ENCODE peak calls at places on chromosomes 3 and 15, in five cellular contexts. One of them, this sample, is unnamed.

GRCh38 chr15:62544446-62544845 is 379.4 kb upstream of the C2CD4B start:
- DNase-seq in heart right ventricle: no peak
- DNase-seq in AG09309: no peak
- DNase-seq in HepG2: no peak
- DNase-seq in Caco-2: no peak
- DNase-seq in this sample: no peak

GRCh38 chr15:37017031-37017625 is 83.2 kb downstream of the MEIS2 start:
- DNase-seq in heart right ventricle: no peak
- DNase-seq in AG09309: no peak
- DNase-seq in HepG2: no peak
- DNase-seq in Caco-2: no peak
- DNase-seq in this sample: no peak

GRCh38 chr3:165170236-165170635 is 25.9 kb downstream of the SLITRK3 start:
- DNase-seq in heart right ventricle: no peak
- DNase-seq in AG09309: no peak
- DNase-seq in HepG2: no peak
- DNase-seq in Caco-2: no peak
- DNase-seq in this sample: no peak

GRCh38 chr3:21665444-21665843 is 85.6 kb downstream of the ZNF385D start:
- DNase-seq in heart right ventricle: no peak
- DNase-seq in AG09309: no peak
- DNase-seq in HepG2: no peak
- DNase-seq in Caco-2: no peak
- DNase-seq in this sample: peak

GRCh38 chr3:11199902-11200678 is 45.8 kb downstream of the HRH1 start:
- DNase-seq in heart right ventricle: no peak
- DNase-seq in AG09309: no peak
- DNase-seq in HepG2: no peak
- DNase-seq in Caco-2: no peak
- DNase-seq in this sample: no peak

GRCh38 chr3:81643721-81644120 is 117.7 kb downstream of the GBE1 start:
- DNase-seq in heart right ventricle: no peak
- DNase-seq in AG09309: peak
- DNase-seq in HepG2: peak
- DNase-seq in Caco-2: peak
- DNase-seq in this sample: no peak

GRCh38 chr3:159322322-159322939 is 520.6 kb downstream of the MFSD1 start:
- DNase-seq in heart right ventricle: peak
- DNase-seq in AG09309: peak
- DNase-seq in HepG2: peak
- DNase-seq in Caco-2: no peak
- DNase-seq in this sample: no peak

GRCh38 chr3:55327131-55327920 is 159.8 kb downstream of the WNT5A start:
- DNase-seq in heart right ventricle: no peak
- DNase-seq in AG09309: peak
- DNase-seq in HepG2: no peak
- DNase-seq in Caco-2: no peak
- DNase-seq in this sample: peak

GRCh38 chr3:81728766-81729544 is 32.5 kb downstream of the GBE1 start:
- DNase-seq in heart right ventricle: no peak
- DNase-seq in AG09309: no peak
- DNase-seq in HepG2: no peak
- DNase-seq in Caco-2: no peak
- DNase-seq in this sample: no peak

DNA sequence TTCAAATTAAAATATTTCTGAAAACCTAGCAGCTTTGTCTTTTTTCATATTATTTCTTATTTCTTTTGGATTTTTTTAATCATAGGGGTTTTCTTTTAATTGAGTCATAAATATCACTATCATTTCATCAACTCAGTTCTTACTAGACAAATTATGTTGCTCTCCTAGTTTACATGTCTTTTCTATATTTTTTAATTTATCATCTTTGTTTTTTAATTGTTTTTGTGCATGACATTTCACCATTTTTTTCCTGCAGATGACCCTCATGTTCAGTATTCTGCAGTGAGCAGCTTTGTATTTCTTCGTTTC is 89.9 kb downstream of the RASA2 start:
- DNase-seq in heart right ventricle: no peak
- DNase-seq in AG09309: no peak
- DNase-seq in HepG2: no peak
- DNase-seq in Caco-2: no peak
- DNase-seq in this sample: no peak
- TF ChIP-seq CTCF in heart right ventricle: no peak
- TF ChIP-seq CTCF in AG09309: no peak
- TF ChIP-seq CTCF in HepG2: no peak
- TF ChIP-seq CTCF in Caco-2: no peak
- TF ChIP-seq CTCF in this sample: no peak

DNA sequence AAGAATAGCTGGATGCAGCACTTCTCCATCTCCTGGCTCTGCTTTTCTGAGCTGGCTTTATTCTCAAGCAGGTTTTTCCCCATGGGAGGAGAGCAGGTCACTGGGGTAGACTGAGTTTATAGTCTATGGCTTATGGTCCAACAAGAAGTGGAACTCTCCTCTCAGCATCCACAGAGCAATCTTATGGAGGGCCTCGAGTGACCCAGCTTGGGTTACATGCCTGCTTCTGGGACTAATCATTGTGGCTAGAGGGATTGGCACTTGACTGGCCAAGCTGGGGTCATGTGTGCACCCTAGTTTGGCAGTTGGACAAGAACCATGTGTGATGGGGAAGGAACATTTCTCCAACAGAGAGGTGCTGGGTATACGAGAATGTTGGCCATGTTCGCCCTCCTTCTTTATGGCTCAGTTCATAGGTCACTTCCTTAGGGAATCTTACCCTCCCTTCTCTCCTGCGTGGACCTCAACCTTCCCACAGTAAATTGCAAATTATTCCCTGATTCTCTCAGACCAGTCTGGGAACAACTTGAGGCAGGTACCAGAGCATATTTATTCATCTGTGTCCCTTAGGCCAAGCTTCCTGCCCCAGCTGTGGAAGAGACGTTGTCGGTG is 8.9 kb upstream of the CAMK1 start:
- DNase-seq in heart right ventricle: no peak
- DNase-seq in AG09309: no peak
- DNase-seq in HepG2: no peak
- DNase-seq in Caco-2: no peak
- DNase-seq in this sample: no peak
- H3K4me3 ChIP-seq in heart right ventricle: no peak
- H3K4me3 ChIP-seq in AG09309: no peak
- H3K4me3 ChIP-seq in HepG2: no peak
- H3K4me3 ChIP-seq in Caco-2: no peak
- H3K4me3 ChIP-seq in this sample: no peak

DNA sequence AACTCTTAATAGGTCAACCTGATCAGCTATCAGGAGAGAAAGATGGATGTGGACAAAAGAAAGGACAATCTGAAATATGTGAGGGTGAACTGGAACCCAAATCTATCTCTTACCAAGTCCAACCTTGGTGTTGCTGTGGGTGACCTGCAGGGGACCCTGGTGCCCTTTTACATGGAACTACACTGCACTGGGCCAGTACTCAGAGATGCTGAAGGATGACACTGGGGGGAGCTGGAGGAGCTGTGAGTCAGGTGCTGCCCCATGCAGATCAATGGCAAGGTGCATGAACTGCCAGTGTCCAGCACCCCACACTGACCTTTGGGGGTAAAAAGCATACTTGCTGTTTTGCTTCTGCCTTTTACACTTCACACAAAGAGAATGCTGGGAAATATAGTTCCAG is 55.6 kb upstream of the TBC1D5 start:
- DNase-seq in heart right ventricle: no peak
- DNase-seq in AG09309: no peak
- DNase-seq in HepG2: peak
- DNase-seq in Caco-2: peak
- DNase-seq in this sample: no peak
- TF ChIP-seq CTCF in heart right ventricle: no peak
- TF ChIP-seq CTCF in AG09309: no peak
- TF ChIP-seq CTCF in HepG2: no peak
- TF ChIP-seq CTCF in Caco-2: peak
- TF ChIP-seq CTCF in this sample: no peak

DNA sequence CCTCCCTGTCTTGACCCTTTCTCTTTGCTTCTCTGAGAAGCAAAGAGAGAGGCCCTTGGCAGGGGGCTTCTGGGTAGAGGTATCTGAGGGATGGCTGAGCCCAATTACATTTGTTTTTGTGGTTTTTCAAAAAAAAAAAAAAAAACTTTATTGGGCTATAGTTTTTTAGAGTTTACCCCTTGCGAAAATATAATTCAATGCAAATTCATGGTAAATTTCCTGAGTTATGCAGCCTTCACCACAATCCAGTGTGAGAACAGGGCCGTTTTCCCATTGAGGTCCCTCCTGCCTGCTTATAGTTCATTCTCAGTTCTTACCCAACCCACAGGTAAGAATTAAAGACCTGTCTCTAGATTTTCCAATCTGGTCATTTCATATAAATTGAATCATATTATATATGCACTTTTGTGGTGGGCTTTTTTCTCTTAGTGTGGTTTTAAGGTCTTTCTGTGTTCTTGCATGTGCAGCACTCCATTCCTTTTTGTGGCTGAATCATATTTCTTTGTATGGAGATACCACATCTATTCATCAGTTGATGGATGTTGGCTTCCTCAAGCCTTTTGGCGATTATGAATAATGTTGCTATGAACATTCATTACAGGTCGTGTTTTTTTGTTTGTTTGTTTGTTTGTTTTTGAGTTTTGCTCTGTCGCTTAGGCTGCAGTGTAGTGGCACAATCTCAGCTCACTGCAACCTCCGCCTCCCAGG is 2.7 kb downstream of the MCM2 start:
- DNase-seq in heart right ventricle: no peak
- DNase-seq in AG09309: no peak
- DNase-seq in HepG2: no peak
- DNase-seq in Caco-2: no peak
- DNase-seq in this sample: no peak
- H3K4me3 ChIP-seq in heart right ventricle: no peak
- H3K4me3 ChIP-seq in AG09309: no peak
- H3K4me3 ChIP-seq in HepG2: no peak
- H3K4me3 ChIP-seq in Caco-2: no peak
- H3K4me3 ChIP-seq in this sample: no peak

GRCh38 chr3:174439621-174440349 is 419.3 kb upstream of the NAALADL2 start:
- DNase-seq in heart right ventricle: no peak
- DNase-seq in AG09309: peak
- DNase-seq in HepG2: peak
- DNase-seq in Caco-2: peak
- DNase-seq in this sample: peak

GRCh38 chr3:174442317-174442682 is 416.8 kb upstream of the NAALADL2 start:
- DNase-seq in heart right ventricle: no peak
- DNase-seq in AG09309: no peak
- DNase-seq in HepG2: no peak
- DNase-seq in Caco-2: no peak
- DNase-seq in this sample: peak

GRCh38 chr3:174440350-174440716 is 418.8 kb upstream of the NAALADL2 start:
- DNase-seq in heart right ventricle: no peak
- DNase-seq in AG09309: peak
- DNase-seq in HepG2: no peak
- DNase-seq in Caco-2: no peak
- DNase-seq in this sample: peak

GRCh38 chr3:174441588-174442316 is 417.4 kb upstream of the NAALADL2 start:
- DNase-seq in heart right ventricle: no peak
- DNase-seq in AG09309: peak
- DNase-seq in HepG2: no peak
- DNase-seq in Caco-2: no peak
- DNase-seq in this sample: peak

GRCh38 chr3:174440741-174441587 is 418.2 kb upstream of the NAALADL2 start:
- DNase-seq in heart right ventricle: peak
- DNase-seq in AG09309: peak
- DNase-seq in HepG2: peak
- DNase-seq in Caco-2: peak
- DNase-seq in this sample: peak
- TF ChIP-seq CTCF in heart right ventricle: no peak
- TF ChIP-seq CTCF in AG09309: no peak
- TF ChIP-seq CTCF in HepG2: no peak
- TF ChIP-seq CTCF in Caco-2: peak
- TF ChIP-seq CTCF in this sample: no peak

DNA sequence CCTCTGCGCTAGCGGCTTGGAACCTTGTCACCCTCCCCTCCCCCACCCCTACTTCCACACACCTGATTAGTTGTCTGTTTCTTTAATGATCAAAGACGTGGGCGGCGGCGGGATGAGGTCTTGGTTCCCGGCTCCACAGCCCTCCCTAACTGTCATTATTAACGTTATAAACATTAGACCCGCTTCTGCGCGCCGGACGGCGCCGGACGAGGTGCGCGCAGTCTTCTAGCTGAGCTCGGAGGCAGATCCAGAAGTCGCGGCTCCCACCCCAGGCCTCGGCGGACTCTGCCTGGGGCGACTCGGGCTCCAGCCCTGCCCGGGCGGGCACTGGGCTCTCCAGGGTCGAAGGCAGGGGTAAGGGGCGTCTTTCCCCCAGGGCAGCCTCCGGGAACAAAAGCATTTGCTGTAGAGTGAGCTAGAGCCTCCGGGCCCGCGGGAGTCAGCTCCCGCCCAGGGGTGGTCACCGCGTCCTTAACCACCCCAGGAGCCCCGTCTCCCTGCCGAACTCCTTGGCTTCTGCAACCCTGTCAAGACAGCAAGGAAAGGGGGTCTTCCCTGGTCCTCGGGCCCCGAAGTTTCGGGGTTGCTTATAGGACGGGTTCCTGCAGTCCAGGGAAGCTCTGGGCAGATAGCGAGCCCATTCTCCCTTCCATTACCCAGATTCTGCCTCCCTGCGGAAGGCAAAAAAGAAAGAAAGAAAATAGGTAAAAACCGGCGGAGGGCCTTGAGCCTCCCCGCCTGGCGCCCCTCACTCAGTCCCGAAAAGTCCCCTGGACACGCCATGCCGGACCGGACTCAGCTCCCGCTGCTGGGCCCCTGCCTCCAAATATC is 2.2 kb upstream of the ISLR2 start:
- DNase-seq in heart right ventricle: peak
- DNase-seq in AG09309: no peak
- DNase-seq in HepG2: no peak
- DNase-seq in Caco-2: no peak
- DNase-seq in this sample: no peak
- H3K4me3 ChIP-seq in heart right ventricle: peak
- H3K4me3 ChIP-seq in AG09309: peak
- H3K4me3 ChIP-seq in HepG2: no peak
- H3K4me3 ChIP-seq in Caco-2: no peak
- H3K4me3 ChIP-seq in this sample: peak

This sample was measured in retinal pigment epithelial cell.